ENCODE peak calls at places on chromosomes 6 and 20, in seven cellular contexts. C is stomach; P is IMR-90; K is breast epithelium; J is effector memory CD4-positive, alpha-beta T cell; F is mesendoderm; T is CD8-positive, alpha-beta T cell. A is an unnamed sample.

GRCh38 chr20:8292793-8293192 is 160.7 kb downstream of the PLCB1 start:
- DNase-seq in C (no peak), P (no peak), K (no peak), J (no peak), F (no peak), T (no peak), A (no peak)

GRCh38 chr6:31186052-31186734 is 15.7 kb upstream of the POU5F1 start:
- DNase-seq in C (peak; percentile 85), P (no peak), K (peak; percentile 79), J (no peak), F (no peak), T (no peak), A (no peak)

GRCh38 chr6:32178547-32179440 is 589 bp downstream of the RNF5 start:
- DNase-seq in C (no peak), P (no peak), K (no peak), J (no peak), F (no peak), T (no peak), A (no peak)

GRCh38 chr6:113596907-113597583 is 260.1 kb upstream of the MARCKS start:
- DNase-seq in C (peak; percentile 35), P (peak; percentile 63), K (no peak), J (no peak), F (no peak), T (no peak), A (peak; percentile 65)

GRCh38 chr20:47117789-47118188 is 223.1 kb downstream of the EYA2 start:
- DNase-seq in C (peak; percentile 41), P (peak; percentile 65), K (no peak), J (no peak), F (no peak), T (no peak), A (no peak)

GRCh38 chr6:158621694-158622544 is 22.6 kb downstream of the DYNLT1 start:
- DNase-seq in C (peak; percentile 19), P (no peak), K (no peak), J (no peak), F (no peak), T (no peak), A (no peak)

GRCh38 chr6:572596-573265 is 84.2 kb downstream of the HUS1B start:
- DNase-seq in C (no peak), P (peak; percentile 9), K (no peak), J (no peak), F (no peak), T (no peak), A (no peak)

GRCh38 chr6:142984386-142984785 is 39.4 kb upstream of the HIVEP2 start:
- DNase-seq in C (no peak), P (no peak), K (no peak), J (no peak), F (no peak), T (no peak), A (no peak)

GRCh38 chr20:20440473-20440872 is 72.6 kb downstream of the INSM1 start:
- DNase-seq in C (no peak), P (no peak), K (no peak), J (no peak), F (no peak), T (no peak), A (no peak)

GRCh38 chr6:28107506-28107905 is 16.9 kb upstream of the ZSCAN16 start:
- DNase-seq in C (no peak), P (no peak), K (no peak), J (no peak), F (no peak), T (no peak), A (no peak)

GRCh38 chr6:126805861-126806260 is 312.6 kb upstream of the RSPO3 start:
- DNase-seq in C (no peak), P (no peak), K (no peak), J (no peak), F (no peak), T (no peak), A (no peak)

GRCh38 chr20:1945134-1945618 is 48.7 kb downstream of the PDYN start:
- DNase-seq in C (peak; percentile 35), P (no peak), K (peak; percentile 68), J (no peak), F (no peak), T (no peak), A (no peak)

GRCh38 chr20:35458388-35458787 is 3.0 kb downstream of the CEP250 start:
- DNase-seq in C (no peak), P (no peak), K (no peak), J (no peak), F (no peak), T (no peak), A (no peak)

GRCh38 chr20:39259808-39260207 is 297.7 kb downstream of the DHX35 start:
- DNase-seq in C (no peak), P (no peak), K (no peak), J (no peak), F (no peak), T (no peak), A (no peak)

GRCh38 chr6:111263837-111264236 is 176.5 kb downstream of the SLC16A10 start:
- DNase-seq in C (no peak), P (peak; percentile 85), K (no peak), J (no peak), F (no peak), T (no peak), A (peak; percentile 50)

GRCh38 chr6:35441642-35442041 is 10.5 kb upstream of the FANCE start:
- DNase-seq in C (no peak), P (no peak), K (no peak), J (no peak), F (no peak), T (no peak), A (no peak)

DNA sequence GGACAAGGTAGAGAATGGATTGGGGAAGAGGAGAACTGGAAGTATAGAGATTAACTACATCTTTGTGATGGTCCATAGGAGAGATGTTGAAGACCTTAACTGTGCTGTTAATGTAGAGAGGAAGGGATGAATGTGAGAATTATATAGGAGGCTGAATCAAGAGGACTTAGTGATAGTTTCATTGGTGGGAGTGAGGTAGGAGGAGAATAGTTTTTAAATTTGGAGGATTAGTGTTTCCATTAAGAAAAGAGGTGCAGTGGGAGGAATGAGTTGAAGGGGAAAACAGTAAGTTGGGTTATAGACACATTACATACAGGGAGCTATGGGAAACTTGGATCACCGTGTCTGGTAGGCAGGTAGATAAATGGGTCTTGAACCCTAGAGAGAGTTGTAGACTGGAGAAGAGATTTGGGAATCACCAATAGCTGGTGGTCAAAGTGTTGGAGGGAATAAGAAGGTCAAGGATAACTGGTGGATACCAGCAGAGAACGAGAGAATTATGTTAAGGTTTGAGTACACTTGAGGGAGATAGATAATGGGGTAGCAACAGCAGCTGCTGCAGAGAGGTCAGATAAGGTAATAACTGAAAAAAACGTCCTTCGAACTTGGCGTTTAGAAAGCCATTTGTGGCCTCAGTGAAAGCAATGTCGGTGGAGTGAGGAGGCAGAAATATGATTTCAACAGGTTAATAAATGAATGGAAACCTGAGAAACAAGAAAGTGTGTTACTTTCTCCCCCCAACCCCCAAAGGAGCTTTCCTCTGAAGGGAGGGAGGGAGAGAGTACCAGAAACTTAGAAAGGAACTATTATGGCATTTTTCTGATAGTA is 3.1 kb downstream of the C6orf89 start:
- DNase-seq in C (no peak), P (no peak), K (no peak), J (no peak), F (no peak), T (no peak), A (no peak)
- H3K27ac ChIP-seq in C (no peak overlapping the region), P (no peak overlapping the region), K (no peak overlapping the region), J (no peak overlapping the region), F (no peak overlapping the region), T (no peak overlapping the region), A (no peak overlapping the region)

DNA sequence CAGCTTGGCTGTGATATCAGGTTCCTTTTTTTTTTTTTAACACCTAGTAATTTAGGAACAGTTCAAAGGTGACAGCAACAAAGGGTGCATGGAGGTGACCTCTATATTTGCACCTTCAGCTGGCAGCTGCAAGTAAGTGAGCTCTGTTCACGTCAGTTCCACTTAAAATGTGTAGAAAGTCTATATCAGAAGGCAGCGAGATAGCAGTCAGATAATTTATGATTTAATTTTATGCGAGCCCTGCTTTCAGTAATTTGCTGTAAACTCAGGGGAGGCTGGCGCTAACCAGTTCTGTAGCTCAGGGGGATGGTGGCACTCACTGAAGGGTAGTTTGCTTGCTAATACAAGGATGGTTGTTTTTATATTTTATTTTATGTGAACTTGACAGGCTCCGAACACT is 602.8 kb upstream of the MMS22L start:
- DNase-seq in C (no peak), P (no peak), K (no peak), J (no peak), F (no peak), T (no peak), A (no peak)
- H3K27ac ChIP-seq in C (no peak overlapping the region), P (no peak overlapping the region), K (no peak overlapping the region), J (no peak overlapping the region), F (no peak overlapping the region), T (no peak overlapping the region), A (no peak overlapping the region)

GRCh38 chr20:38199506-38200390 is 34.7 kb upstream of the TGM2 start:
- DNase-seq in C (no peak), P (peak; percentile 92), K (no peak), J (no peak), F (no peak), T (no peak), A (no peak)
- H3K27ac ChIP-seq in C (no peak overlapping the region), P (peak overlapping the region; percentile 84), K (no peak overlapping the region), J (no peak overlapping the region), F (no peak overlapping the region), T (no peak overlapping the region), A (no peak overlapping the region)

GRCh38 chr6:13420269-13420668 is 67.1 kb downstream of the GFOD1 start:
- DNase-seq in C (no peak), P (no peak), K (no peak), J (no peak), F (no peak), T (no peak), A (no peak)

GRCh38 chr6:13422601-13423247 is 64.7 kb downstream of the GFOD1 start:
- DNase-seq in C (no peak), P (peak; percentile 36), K (peak; percentile 40), J (no peak), F (peak; percentile 98), T (no peak), A (no peak)

GRCh38 chr6:13423292-13423691 is 64.1 kb downstream of the GFOD1 start:
- DNase-seq in C (no peak), P (no peak), K (no peak), J (no peak), F (no peak), T (no peak), A (no peak)

GRCh38 chr6:13419826-13420225 is 67.6 kb downstream of the GFOD1 start:
- DNase-seq in C (no peak), P (no peak), K (no peak), J (no peak), F (no peak), T (no peak), A (no peak)

DNA sequence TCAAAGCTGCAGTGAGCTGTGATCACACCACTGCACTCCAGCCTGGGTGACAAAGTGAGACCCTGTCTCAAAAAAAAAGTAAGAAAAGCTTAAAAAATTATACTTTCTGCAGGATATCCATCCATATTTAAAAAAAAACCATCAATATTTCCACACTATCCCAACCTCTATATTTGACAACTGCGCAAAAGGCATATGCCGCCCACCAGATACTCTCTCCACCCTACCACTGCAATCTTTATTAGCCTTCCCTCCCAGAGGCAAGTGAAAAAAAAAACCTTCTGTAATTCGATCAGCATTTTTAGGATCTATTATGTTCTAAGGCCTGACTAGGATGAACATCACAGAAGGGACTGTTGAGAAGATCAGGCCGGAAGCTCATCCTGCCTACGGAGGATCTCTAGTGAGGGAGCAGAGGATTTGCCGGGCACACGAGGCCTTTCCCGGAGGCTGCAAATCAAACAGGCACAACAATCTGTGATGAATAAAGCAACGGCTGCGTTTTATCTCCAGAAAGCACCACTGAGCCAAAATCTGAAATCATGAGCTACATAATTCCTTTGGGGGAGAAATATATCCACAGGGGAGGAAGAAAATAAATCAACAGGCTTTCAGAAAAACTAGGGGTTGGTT is 65.9 kb downstream of the GFOD1 start:
- DNase-seq in C (no peak), P (no peak), K (no peak), J (no peak), F (peak; percentile 46), T (no peak), A (no peak)
- H3K27ac ChIP-seq in C (peak overlapping the region; percentile 63), P (no peak overlapping the region), K (peak overlapping the region; percentile 67), J (no peak overlapping the region), F (peak overlapping the region; percentile 94), T (no peak overlapping the region), A (no peak overlapping the region)